ENCODE peak calls at places on chromosomes 13 and 19, in six cellular contexts. S, J, W, G, C and R are unnamed samples.
A peak's percentile ranks its signal among the peaks of the same experiment; 100 is the strongest.

GRCh38 chr13:113317031-113317430 is 20.0 kb downstream of the LAMP1 start:
- DNase-seq in S (no peak), J (no peak), W (no peak), G (no peak), C (no peak), R (no peak)

GRCh38 chr13:99086149-99086868 is 108.4 kb upstream of the DOCK9 start:
- DNase-seq in S (no peak), J (peak; percentile 87), W (peak; percentile 68), G (peak; percentile 47), C (peak; percentile 65), R (peak; percentile 69)

GRCh38 chr19:40831502-40832430 is 18.5 kb downstream of the CYP2A6 start:
- DNase-seq in S (no peak), J (no peak), W (no peak), G (peak; percentile 97), C (peak; percentile 19), R (no peak)

GRCh38 chr13:42740753-42741152 is 40.6 kb upstream of the FAM216B start:
- DNase-seq in S (no peak), J (no peak), W (no peak), G (no peak), C (no peak), R (peak; percentile 62)

GRCh38 chr19:48591021-48591420 is 15.5 kb upstream of the SPACA4 start:
- DNase-seq in S (no peak), J (no peak), W (no peak), G (no peak), C (no peak), R (no peak)

GRCh38 chr13:28129911-28130693 is 8.2 kb upstream of the PAN3 start:
- DNase-seq in S (no peak), J (no peak), W (no peak), G (peak; percentile 4), C (no peak), R (no peak)

GRCh38 chr13:26221399-26221720 is 754 bp downstream of the RNF6 start:
- DNase-seq in S (no peak), J (no peak), W (no peak), G (no peak), C (no peak), R (no peak)

GRCh38 chr19:42443944-42444398 is 1.2 kb upstream of the CXCL17 start:
- DNase-seq in S (no peak), J (no peak), W (no peak), G (no peak), C (no peak), R (no peak)

GRCh38 chr19:44498988-44499387 is 1.3 kb downstream of the ZNF180 start:
- DNase-seq in S (no peak), J (no peak), W (no peak), G (no peak), C (peak; percentile 22), R (no peak)

DNA sequence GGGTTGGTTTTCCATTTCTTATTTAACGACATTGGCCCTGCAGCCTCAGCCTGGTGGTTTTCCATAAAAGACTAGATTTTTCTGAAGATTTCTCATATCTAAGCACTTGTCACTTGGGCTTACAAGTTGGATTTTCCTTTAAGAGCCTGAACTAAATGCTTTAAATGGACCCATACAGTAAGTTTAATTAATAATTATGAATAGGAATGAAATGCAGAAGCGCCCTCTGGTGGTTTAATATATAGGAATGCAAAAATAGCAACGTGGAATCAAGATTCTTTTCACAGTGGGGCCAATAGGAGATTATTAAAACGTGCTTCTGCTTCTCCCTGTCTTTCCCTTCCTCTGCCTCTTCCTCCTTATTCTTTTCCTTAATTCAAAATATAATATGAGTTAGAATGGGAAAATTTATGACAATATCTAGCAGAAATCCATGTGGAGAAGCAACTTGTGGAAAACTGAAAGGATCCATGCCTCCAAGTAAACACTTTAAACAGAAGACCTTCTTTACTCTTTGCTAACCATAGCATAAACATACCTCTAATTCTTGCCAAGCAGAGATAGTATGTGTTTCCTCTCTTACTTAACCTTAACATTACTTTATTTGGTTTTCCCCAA is 324.0 kb downstream of the GPC5 start:
- DNase-seq in S (no peak), J (peak; percentile 36), W (no peak), G (peak; percentile 18), C (no peak), R (peak; percentile 5)
- TF ChIP-seq CTCF in S (peak; percentile 83), J (peak; percentile 78), W (peak; percentile 94), G (peak; percentile 58), C (no peak), R (peak; percentile 58)

GRCh38 chr13:53200498-53201453 is 172.2 kb downstream of the OLFM4 start:
- DNase-seq in S (peak; percentile 86), J (peak; percentile 96), W (peak; percentile 89), G (peak; percentile 1), C (peak; percentile 55), R (peak; percentile 37)
- TF ChIP-seq CTCF in S (peak; percentile 92), J (peak; percentile 92), W (peak; percentile 84), G (peak; percentile 46), C (no peak), R (no peak)

GRCh38 chr13:20769091-20769490 is 4.7 kb downstream of the EEF1AKMT1 start:
- DNase-seq in S (no peak), J (no peak), W (no peak), G (no peak), C (no peak), R (no peak)
- TF ChIP-seq CTCF in S (no peak), J (no peak), W (no peak), G (no peak), C (no peak), R (no peak)

DNA sequence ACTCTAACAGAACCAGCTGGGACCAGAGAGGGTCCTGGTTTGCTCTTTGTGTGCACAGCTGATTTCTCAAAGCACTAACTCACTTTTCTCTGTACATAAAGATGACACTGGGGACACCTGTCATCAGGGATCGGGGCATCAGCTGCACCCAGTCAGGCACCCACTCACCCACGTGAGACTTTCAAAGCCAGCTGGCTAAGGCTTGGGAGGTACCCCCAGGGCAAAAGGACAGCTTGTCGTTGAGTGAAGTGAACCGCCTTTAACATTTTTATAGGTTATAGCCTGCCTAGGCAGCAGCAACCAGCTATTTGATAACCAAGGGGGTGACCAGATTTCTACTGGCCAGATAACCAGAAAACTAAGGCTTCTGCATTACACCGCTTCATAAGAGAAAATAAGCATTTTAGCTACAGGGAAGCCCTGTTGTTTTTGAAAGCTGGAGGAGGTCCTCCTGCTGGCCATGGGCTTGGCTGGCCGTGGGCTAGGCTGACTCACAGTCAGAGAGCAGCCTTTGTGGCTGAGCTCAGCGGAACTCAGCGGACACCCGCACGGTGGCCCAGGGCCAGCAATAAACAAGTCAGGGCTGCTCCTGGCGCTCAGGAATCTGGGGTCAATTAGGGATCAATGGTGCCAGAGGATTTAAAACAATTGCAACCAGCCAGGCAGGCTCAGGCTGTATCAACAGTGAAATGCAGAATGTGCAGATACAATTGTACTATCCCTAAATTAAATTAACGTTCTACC is 57.1 kb downstream of the ALOX5AP start:
- DNase-seq in S (peak; percentile 76), J (peak; percentile 64), W (peak; percentile 54), G (peak; percentile 94), C (peak; percentile 81), R (peak; percentile 95)
- TF ChIP-seq CTCF in S (peak; percentile 53), J (no peak), W (no peak), G (peak; percentile 64), C (peak; percentile 35), R (peak; percentile 50)

GRCh38 chr19:12881172-12881808 is at the start of gene DNASE2:
- DNase-seq in S (peak; percentile 88), J (peak; percentile 97), W (peak; percentile 86), G (peak; percentile 87), C (peak; percentile 94), R (peak; percentile 98)

GRCh38 chr19:12882589-12882988 is 1.3 kb upstream of the DNASE2 start:
- DNase-seq in S (no peak), J (no peak), W (no peak), G (no peak), C (no peak), R (no peak)

GRCh38 chr19:12884202-12884601 is 2.8 kb downstream of the KLF1 start:
- DNase-seq in S (no peak), J (no peak), W (no peak), G (no peak), C (no peak), R (no peak)

GRCh38 chr19:12884627-12884925 is 2.4 kb downstream of the KLF1 start:
- DNase-seq in S (no peak), J (no peak), W (no peak), G (no peak), C (no peak), R (no peak)

GRCh38 chr19:12880551-12881171 is 588 bp downstream of the DNASE2 start:
- DNase-seq in S (no peak), J (peak; percentile 69), W (peak; percentile 54), G (peak; percentile 6), C (no peak), R (peak; percentile 51)
- TF ChIP-seq CTCF in S (no peak), J (no peak), W (no peak), G (no peak), C (no peak), R (no peak)

DNA sequence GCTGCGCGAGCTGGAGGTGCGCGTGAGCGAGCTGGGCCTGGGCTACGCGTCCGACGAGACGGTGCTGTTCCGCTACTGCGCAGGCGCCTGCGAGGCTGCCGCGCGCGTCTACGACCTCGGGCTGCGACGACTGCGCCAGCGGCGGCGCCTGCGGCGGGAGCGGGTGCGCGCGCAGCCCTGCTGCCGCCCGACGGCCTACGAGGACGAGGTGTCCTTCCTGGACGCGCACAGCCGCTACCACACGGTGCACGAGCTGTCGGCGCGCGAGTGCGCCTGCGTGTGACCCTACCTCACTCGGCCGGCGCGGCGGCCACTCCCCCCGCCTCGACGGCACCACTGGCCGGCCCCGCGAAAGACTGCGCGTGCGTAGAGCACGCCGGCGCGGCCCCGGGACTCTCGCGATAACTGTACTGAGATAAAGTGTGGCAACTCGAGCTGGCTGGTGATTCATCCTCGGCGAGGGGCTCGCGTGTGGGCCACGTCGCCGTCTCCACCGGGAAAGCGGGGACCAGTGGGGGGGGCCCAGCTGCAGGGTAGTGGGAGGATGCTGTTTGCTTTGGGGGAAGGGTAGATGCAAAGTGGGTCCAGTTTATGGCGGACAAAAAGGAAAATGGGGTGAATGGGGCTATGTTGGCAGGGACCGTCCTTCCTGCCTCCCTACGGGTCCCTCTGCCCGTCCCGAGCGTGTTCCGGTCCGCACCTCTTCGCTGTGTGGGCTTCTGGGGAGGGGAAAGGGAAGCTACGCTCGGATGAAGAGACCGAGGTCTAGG is 11.4 kb downstream of the FUT6 start:
- DNase-seq in S (peak; percentile 99), J (peak; percentile 97), W (peak; percentile 96), G (peak; percentile 85), C (peak; percentile 88), R (peak; percentile 95)
- TF ChIP-seq CTCF in S (no peak), J (no peak), W (no peak), G (no peak), C (no peak), R (no peak)

DNA sequence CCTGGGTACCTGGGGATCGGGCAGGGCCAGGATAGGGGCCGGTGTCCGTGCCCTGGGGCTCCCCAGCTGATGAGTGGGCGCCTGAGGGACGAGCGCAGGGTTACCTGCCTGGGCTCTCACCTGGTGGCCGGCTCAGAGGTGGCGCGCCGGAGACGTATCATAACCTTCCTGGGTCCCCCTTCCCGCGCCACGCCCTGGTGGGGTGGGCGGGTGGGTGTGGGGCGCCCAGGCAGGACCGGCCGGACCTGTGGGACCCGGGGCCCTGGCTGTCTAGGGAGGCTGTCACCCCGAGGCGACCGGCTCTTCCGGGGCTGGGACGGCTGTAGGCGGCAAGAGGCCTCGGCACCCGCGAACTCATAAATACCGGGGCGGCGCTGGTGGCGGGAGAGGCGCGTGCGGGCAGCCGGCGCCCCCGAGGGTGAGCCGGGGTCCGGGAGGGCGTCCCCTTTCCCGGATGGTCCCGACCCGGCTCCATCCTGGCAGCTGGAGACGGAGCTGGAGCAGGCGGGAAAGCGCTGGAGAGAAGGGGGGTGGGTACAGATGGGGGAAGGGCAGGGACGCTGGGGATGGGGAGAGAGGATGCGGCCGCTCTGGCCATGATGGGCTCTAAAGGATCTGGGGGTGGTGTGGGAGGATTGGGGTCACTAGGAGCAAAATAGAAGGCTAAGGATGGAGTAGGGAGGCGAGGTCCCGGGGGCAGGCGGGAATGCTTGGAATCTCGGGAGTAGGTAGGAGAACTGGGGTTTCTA is at the start of gene ACP7:
- DNase-seq in S (no peak), J (peak; percentile 40), W (no peak), G (no peak), C (no peak), R (no peak)
- TF ChIP-seq CTCF in S (no peak), J (no peak), W (no peak), G (no peak), C (no peak), R (no peak)